ENCODE peak calls at places on chromosome 3, in ten cellular contexts. A, I, D, W, S, O, M, N, X and C are unnamed samples.

GRCh38 chr3:186413615-186414415 is 51.8 kb upstream of the DGKG start:
- DNase-seq in A (no peak), I (peak; percentile 65), D (peak; percentile 46), W (no peak), S (peak; percentile 27), O (no peak), M (peak; percentile 51), N (peak; percentile 76), X (peak; percentile 94), C (no peak)

GRCh38 chr3:58524326-58524888 is 12.6 kb downstream of the ACOX2 start:
- DNase-seq in A (no peak), I (no peak), D (no peak), W (no peak), S (no peak), O (no peak), M (no peak), N (no peak), X (no peak), C (no peak)

GRCh38 chr3:143617050-143617449 is 231.2 kb downstream of the SLC9A9 start:
- DNase-seq in A (no peak), I (no peak), D (no peak), W (no peak), S (no peak), O (no peak), M (no peak), N (no peak), X (no peak), C (no peak)

GRCh38 chr3:128742821-128743594 is 17.0 kb downstream of the RAB7A start:
- DNase-seq in A (no peak), I (no peak), D (no peak), W (no peak), S (no peak), O (no peak), M (no peak), N (no peak), X (no peak), C (no peak)

GRCh38 chr3:37054370-37054769 is 61.1 kb downstream of the MLH1 start:
- DNase-seq in A (peak; percentile 46), I (no peak), D (no peak), W (peak; percentile 15), S (no peak), O (no peak), M (no peak), N (no peak), X (no peak), C (peak; percentile 20)

GRCh38 chr3:17810759-17811158 is 68.3 kb upstream of the TBC1D5 start:
- DNase-seq in A (peak; percentile 37), I (no peak), D (no peak), W (no peak), S (no peak), O (no peak), M (no peak), N (no peak), X (no peak), C (no peak)

GRCh38 chr3:113668015-113668414 is 28.4 kb downstream of the USF3 start:
- DNase-seq in A (peak; percentile 74), I (no peak), D (no peak), W (no peak), S (no peak), O (no peak), M (no peak), N (no peak), X (no peak), C (no peak)

GRCh38 chr3:73625124-73625665 is 454 bp upstream of the PDZRN3 start:
- DNase-seq in A (peak; percentile 72), I (peak; percentile 61), D (no peak), W (no peak), S (no peak), O (no peak), M (peak; percentile 30), N (peak; percentile 58), X (no peak), C (no peak)

GRCh38 chr3:187750513-187751123 is 5.3 kb upstream of the BCL6 start:
- DNase-seq in A (peak; percentile 20), I (no peak), D (peak; percentile 45), W (no peak), S (no peak), O (no peak), M (peak; percentile 40), N (no peak), X (no peak), C (no peak)

GRCh38 chr3:99845335-99845734 is 27.7 kb downstream of the CMSS1 start:
- DNase-seq in A (no peak), I (no peak), D (no peak), W (no peak), S (no peak), O (no peak), M (no peak), N (no peak), X (no peak), C (no peak)

GRCh38 chr3:121651684-121652083 is 9.0 kb downstream of the HCLS1 start:
- DNase-seq in A (no peak), I (no peak), D (no peak), W (no peak), S (no peak), O (no peak), M (no peak), N (no peak), X (no peak), C (peak; percentile 67)

GRCh38 chr3:196440696-196441095 is 8.5 kb upstream of the UBXN7 start:
- DNase-seq in A (peak; percentile 36), I (no peak), D (no peak), W (no peak), S (no peak), O (no peak), M (no peak), N (no peak), X (no peak), C (no peak)

GRCh38 chr3:128145279-128145678 is 8.0 kb upstream of the EEFSEC start:
- DNase-seq in A (no peak), I (no peak), D (peak; percentile 12), W (no peak), S (no peak), O (no peak), M (no peak), N (no peak), X (peak; percentile 75), C (peak; percentile 52)

GRCh38 chr3:128922804-128923459 is 43.5 kb downstream of the ACAD9 start:
- DNase-seq in A (no peak), I (no peak), D (no peak), W (no peak), S (no peak), O (no peak), M (no peak), N (no peak), X (no peak), C (no peak)

GRCh38 chr3:86175593-86175992 is 815.4 kb downstream of the VGLL3 start:
- DNase-seq in A (no peak), I (no peak), D (no peak), W (no peak), S (no peak), O (no peak), M (no peak), N (no peak), X (no peak), C (no peak)

GRCh38 chr3:42755681-42756578 is 17.1 kb downstream of the CCDC13 start:
- DNase-seq in A (peak; percentile 35), I (no peak), D (no peak), W (no peak), S (no peak), O (peak; percentile 74), M (peak; percentile 51), N (no peak), X (no peak), C (peak; percentile 45)
- TF ChIP-seq POLR2A in A (no peak), I (no peak), D (no peak), W (no peak), S (no peak), O (no peak), M (no peak), N (no peak), X (no peak), C (no peak)

DNA sequence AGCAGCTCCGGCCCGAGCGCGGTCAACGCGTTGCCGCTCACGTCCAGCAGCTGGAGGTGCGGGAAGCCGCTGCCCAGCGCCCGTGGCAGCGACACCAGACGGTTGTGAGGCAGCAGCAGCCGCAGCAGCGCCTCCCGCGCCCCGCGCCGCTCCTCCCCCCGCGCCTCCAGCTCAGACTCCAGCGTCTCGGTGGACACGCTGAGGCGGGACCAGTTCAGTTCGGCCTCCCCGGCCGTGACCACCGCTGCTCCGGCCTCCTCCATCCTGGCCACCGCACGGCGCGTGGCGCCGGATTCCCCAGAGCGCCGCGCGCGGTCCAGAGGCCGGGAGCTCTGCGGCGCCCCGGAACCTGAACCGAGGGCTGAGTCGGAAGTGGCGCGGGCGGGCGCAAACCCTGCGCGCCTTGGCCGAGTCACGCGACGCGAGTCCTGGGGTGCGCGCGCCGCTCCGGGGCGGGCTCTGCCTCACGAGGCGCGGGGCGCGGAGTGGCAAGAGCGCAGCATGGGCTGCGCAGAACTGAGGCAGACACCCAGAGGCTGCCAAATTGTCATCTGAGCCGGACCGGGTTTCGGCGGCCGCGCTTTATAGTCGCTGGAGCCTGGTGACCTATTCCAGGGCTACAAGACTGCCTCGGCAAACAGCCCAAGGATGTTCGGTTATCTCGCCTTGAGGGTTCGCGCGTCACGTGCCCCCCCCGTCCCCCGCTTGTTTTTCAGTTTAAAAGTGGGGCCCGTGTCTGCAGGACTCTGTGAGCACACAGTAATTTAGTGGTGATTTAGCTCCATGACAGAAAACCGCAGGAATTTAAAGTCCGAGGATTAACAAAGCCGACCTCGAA is at the start of gene LRRC58:
- DNase-seq in A (peak; percentile 91), I (peak; percentile 85), D (peak; percentile 82), W (peak; percentile 77), S (peak; percentile 81), O (peak; percentile 93), M (peak; percentile 93), N (peak; percentile 90), X (peak; percentile 95), C (peak; percentile 95)
- TF ChIP-seq POLR2A in A (peak; percentile 77), I (peak; percentile 94), D (peak; percentile 95), W (peak; percentile 83), S (peak; percentile 95), O (peak; percentile 77), M (no peak), N (peak; percentile 89), X (peak; percentile 82), C (peak; percentile 96)

DNA sequence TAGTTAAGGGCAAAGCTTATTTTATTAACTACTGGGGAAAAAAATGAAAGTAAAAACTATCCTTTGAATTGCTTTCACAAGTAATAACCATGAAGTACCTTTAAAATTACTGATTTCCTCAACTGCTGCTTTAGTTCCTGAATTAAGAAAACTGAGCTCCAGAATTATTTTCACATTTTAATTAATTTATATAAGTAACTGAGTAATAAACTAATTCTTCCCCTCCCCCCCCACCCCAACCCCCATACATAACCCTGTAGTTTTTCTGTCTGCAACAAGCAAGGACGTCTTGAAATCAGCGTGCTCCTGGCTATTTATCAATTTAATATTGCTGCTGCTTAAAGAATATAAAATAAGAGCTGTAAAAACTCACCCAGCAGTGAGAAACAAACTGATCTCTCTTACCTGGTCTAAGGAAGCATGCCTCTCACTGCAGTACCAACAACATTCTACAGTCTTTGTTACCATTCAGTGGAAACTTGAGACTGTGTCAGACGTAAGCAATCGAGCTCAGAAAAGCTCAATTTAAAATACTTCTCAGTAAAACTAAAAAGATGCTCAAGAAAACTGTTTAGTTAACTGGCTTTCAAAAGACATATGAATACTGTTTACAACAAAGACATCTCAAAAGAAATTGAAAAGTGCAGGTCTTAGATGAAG is 121.0 kb downstream of the TFDP2 start:
- DNase-seq in A (peak; percentile 90), I (peak; percentile 34), D (no peak), W (peak; percentile 29), S (no peak), O (no peak), M (no peak), N (no peak), X (no peak), C (peak; percentile 91)
- TF ChIP-seq POLR2A in A (no peak), I (no peak), D (no peak), W (peak; percentile 21), S (no peak), O (no peak), M (no peak), N (no peak), X (no peak), C (peak; percentile 33)

GRCh38 chr3:44996556-44996969 is 20.5 kb downstream of the EXOSC7 start:
- DNase-seq in A (no peak), I (no peak), D (no peak), W (no peak), S (no peak), O (no peak), M (no peak), N (no peak), X (peak; percentile 27), C (no peak)
- TF ChIP-seq POLR2A in A (no peak), I (no peak), D (no peak), W (no peak), S (no peak), O (no peak), M (no peak), N (no peak), X (no peak), C (no peak)